ENCODE peak calls at places on chromosomes 12 and 14, in ten cellular contexts. One of them, this sample, is unnamed.

GRCh38 chr12:55818886-55819285 is 1.0 kb downstream of the ORMDL2 start:
- DNase-seq in neural progenitor cell: no peak
- DNase-seq in fibroblast of pulmonary artery: no peak
- DNase-seq in endothelial cell: no peak
- DNase-seq in AG10803: peak; percentile 68
- DNase-seq in A549: no peak
- DNase-seq in cardiac fibroblast: peak; percentile 23
- DNase-seq in bronchial epithelial cell: no peak
- DNase-seq in mesothelial cell of epicardium: no peak
- DNase-seq in nephron progenitor cell: no peak
- DNase-seq in this sample: no peak

GRCh38 chr12:3464561-3464960 is 26.4 kb upstream of the PRMT8 start:
- DNase-seq in neural progenitor cell: no peak
- DNase-seq in fibroblast of pulmonary artery: no peak
- DNase-seq in endothelial cell: no peak
- DNase-seq in AG10803: no peak
- DNase-seq in A549: no peak
- DNase-seq in cardiac fibroblast: no peak
- DNase-seq in bronchial epithelial cell: no peak
- DNase-seq in mesothelial cell of epicardium: no peak
- DNase-seq in nephron progenitor cell: no peak
- DNase-seq in this sample: no peak

GRCh38 chr14:72303930-72304329 is 371.7 kb downstream of the RGS6 start:
- DNase-seq in neural progenitor cell: no peak
- DNase-seq in fibroblast of pulmonary artery: no peak
- DNase-seq in endothelial cell: no peak
- DNase-seq in AG10803: no peak
- DNase-seq in A549: no peak
- DNase-seq in cardiac fibroblast: no peak
- DNase-seq in bronchial epithelial cell: no peak
- DNase-seq in mesothelial cell of epicardium: no peak
- DNase-seq in nephron progenitor cell: no peak
- DNase-seq in this sample: no peak

GRCh38 chr12:93254911-93255310 is 122.8 kb upstream of the NUDT4 start:
- DNase-seq in neural progenitor cell: no peak
- DNase-seq in fibroblast of pulmonary artery: no peak
- DNase-seq in endothelial cell: no peak
- DNase-seq in AG10803: no peak
- DNase-seq in A549: no peak
- DNase-seq in cardiac fibroblast: no peak
- DNase-seq in bronchial epithelial cell: no peak
- DNase-seq in mesothelial cell of epicardium: no peak
- DNase-seq in nephron progenitor cell: no peak
- DNase-seq in this sample: no peak

GRCh38 chr14:34356267-34356660 is 105.8 kb downstream of the SPTSSA start:
- DNase-seq in neural progenitor cell: no peak
- DNase-seq in fibroblast of pulmonary artery: peak; percentile 67
- DNase-seq in endothelial cell: no peak
- DNase-seq in AG10803: peak; percentile 56
- DNase-seq in A549: no peak
- DNase-seq in cardiac fibroblast: peak; percentile 31
- DNase-seq in bronchial epithelial cell: peak; percentile 35
- DNase-seq in mesothelial cell of epicardium: no peak
- DNase-seq in nephron progenitor cell: no peak
- DNase-seq in this sample: no peak

GRCh38 chr12:52741378-52742195 is 35.6 kb downstream of the KRT76 start:
- DNase-seq in neural progenitor cell: peak; percentile 91
- DNase-seq in fibroblast of pulmonary artery: peak; percentile 72
- DNase-seq in endothelial cell: peak; percentile 80
- DNase-seq in AG10803: peak; percentile 30
- DNase-seq in A549: peak; percentile 66
- DNase-seq in cardiac fibroblast: peak; percentile 57
- DNase-seq in bronchial epithelial cell: peak; percentile 55
- DNase-seq in mesothelial cell of epicardium: peak; percentile 88
- DNase-seq in nephron progenitor cell: peak; percentile 94
- DNase-seq in this sample: no peak

GRCh38 chr12:24078318-24078765 is 128.9 kb upstream of the SOX5 start:
- DNase-seq in neural progenitor cell: no peak
- DNase-seq in fibroblast of pulmonary artery: no peak
- DNase-seq in endothelial cell: no peak
- DNase-seq in AG10803: no peak
- DNase-seq in A549: no peak
- DNase-seq in cardiac fibroblast: peak; percentile 5
- DNase-seq in bronchial epithelial cell: peak; percentile 30
- DNase-seq in mesothelial cell of epicardium: no peak
- DNase-seq in nephron progenitor cell: no peak
- DNase-seq in this sample: no peak

GRCh38 chr14:80055226-80055625 is 156.1 kb downstream of the DIO2 start:
- DNase-seq in neural progenitor cell: no peak
- DNase-seq in fibroblast of pulmonary artery: peak; percentile 3
- DNase-seq in endothelial cell: no peak
- DNase-seq in AG10803: peak; percentile 8
- DNase-seq in A549: no peak
- DNase-seq in cardiac fibroblast: peak; percentile 19
- DNase-seq in bronchial epithelial cell: no peak
- DNase-seq in mesothelial cell of epicardium: no peak
- DNase-seq in nephron progenitor cell: no peak
- DNase-seq in this sample: no peak

GRCh38 chr12:79547044-79547734 is 143.6 kb downstream of the PAWR start:
- DNase-seq in neural progenitor cell: peak; percentile 84
- DNase-seq in fibroblast of pulmonary artery: peak; percentile 69
- DNase-seq in endothelial cell: peak; percentile 14
- DNase-seq in AG10803: peak; percentile 94
- DNase-seq in A549: peak; percentile 93
- DNase-seq in cardiac fibroblast: peak; percentile 92
- DNase-seq in bronchial epithelial cell: peak; percentile 98
- DNase-seq in mesothelial cell of epicardium: no peak
- DNase-seq in nephron progenitor cell: peak; percentile 16
- DNase-seq in this sample: no peak

GRCh38 chr12:93572712-93573551 is 457 bp downstream of the SOCS2 start:
- DNase-seq in neural progenitor cell: peak; percentile 53
- DNase-seq in fibroblast of pulmonary artery: peak; percentile 21
- DNase-seq in endothelial cell: peak; percentile 47
- DNase-seq in AG10803: peak; percentile 40
- DNase-seq in A549: no peak
- DNase-seq in cardiac fibroblast: peak; percentile 47
- DNase-seq in bronchial epithelial cell: no peak
- DNase-seq in mesothelial cell of epicardium: peak; percentile 67
- DNase-seq in nephron progenitor cell: peak; percentile 73
- DNase-seq in this sample: no peak

GRCh38 chr12:12224240-12224940 is 42.5 kb downstream of the LRP6 start:
- DNase-seq in neural progenitor cell: no peak
- DNase-seq in fibroblast of pulmonary artery: peak; percentile 31
- DNase-seq in endothelial cell: no peak
- DNase-seq in AG10803: peak; percentile 46
- DNase-seq in A549: no peak
- DNase-seq in cardiac fibroblast: peak; percentile 39
- DNase-seq in bronchial epithelial cell: no peak
- DNase-seq in mesothelial cell of epicardium: no peak
- DNase-seq in nephron progenitor cell: no peak
- DNase-seq in this sample: no peak

GRCh38 chr12:8698830-8699330 is 1.1 kb downstream of the RIMKLB start:
- DNase-seq in neural progenitor cell: no peak
- DNase-seq in fibroblast of pulmonary artery: peak; percentile 32
- DNase-seq in endothelial cell: no peak
- DNase-seq in AG10803: peak; percentile 13
- DNase-seq in A549: no peak
- DNase-seq in cardiac fibroblast: peak; percentile 45
- DNase-seq in bronchial epithelial cell: peak; percentile 65
- DNase-seq in mesothelial cell of epicardium: no peak
- DNase-seq in nephron progenitor cell: no peak
- DNase-seq in this sample: no peak

GRCh38 chr12:122135437-122136031 is 38.5 kb downstream of the IL31 start:
- DNase-seq in neural progenitor cell: no peak
- DNase-seq in fibroblast of pulmonary artery: no peak
- DNase-seq in endothelial cell: no peak
- DNase-seq in AG10803: no peak
- DNase-seq in A549: no peak
- DNase-seq in cardiac fibroblast: no peak
- DNase-seq in bronchial epithelial cell: no peak
- DNase-seq in mesothelial cell of epicardium: no peak
- DNase-seq in nephron progenitor cell: no peak
- DNase-seq in this sample: no peak

GRCh38 chr12:122138181-122138580 is 35.8 kb downstream of the IL31 start:
- DNase-seq in neural progenitor cell: no peak
- DNase-seq in fibroblast of pulmonary artery: no peak
- DNase-seq in endothelial cell: no peak
- DNase-seq in AG10803: no peak
- DNase-seq in A549: no peak
- DNase-seq in cardiac fibroblast: no peak
- DNase-seq in bronchial epithelial cell: no peak
- DNase-seq in mesothelial cell of epicardium: no peak
- DNase-seq in nephron progenitor cell: no peak
- DNase-seq in this sample: no peak

GRCh38 chr12:122138616-122139015 is 35.4 kb downstream of the IL31 start:
- DNase-seq in neural progenitor cell: no peak
- DNase-seq in fibroblast of pulmonary artery: no peak
- DNase-seq in endothelial cell: no peak
- DNase-seq in AG10803: no peak
- DNase-seq in A549: no peak
- DNase-seq in cardiac fibroblast: no peak
- DNase-seq in bronchial epithelial cell: no peak
- DNase-seq in mesothelial cell of epicardium: no peak
- DNase-seq in nephron progenitor cell: no peak
- DNase-seq in this sample: no peak

GRCh38 chr12:122137681-122138080 is 36.3 kb downstream of the IL31 start:
- DNase-seq in neural progenitor cell: peak; percentile 64
- DNase-seq in fibroblast of pulmonary artery: no peak
- DNase-seq in endothelial cell: no peak
- DNase-seq in AG10803: no peak
- DNase-seq in A549: no peak
- DNase-seq in cardiac fibroblast: no peak
- DNase-seq in bronchial epithelial cell: peak; percentile 44
- DNase-seq in mesothelial cell of epicardium: no peak
- DNase-seq in nephron progenitor cell: peak; percentile 32
- DNase-seq in this sample: no peak

DNA sequence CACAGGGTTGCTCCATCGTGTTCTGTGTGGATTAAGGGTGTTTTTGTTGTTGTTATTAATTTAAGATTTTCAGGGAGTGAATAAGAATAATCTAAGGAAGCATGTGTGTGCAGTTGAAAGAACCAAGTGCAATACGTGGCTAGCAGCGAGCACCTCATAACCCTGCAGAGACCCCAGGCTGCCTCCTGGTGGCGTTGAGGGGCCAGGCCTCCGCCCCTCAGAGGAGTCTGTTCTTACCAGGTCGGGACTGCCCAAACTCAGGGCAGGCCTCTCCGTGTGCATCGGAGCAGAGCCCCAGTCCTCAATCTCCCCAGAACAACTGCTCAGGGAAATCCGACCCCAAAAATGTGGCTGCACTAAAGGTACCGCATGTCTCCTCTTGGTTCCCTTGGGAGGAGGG is 36.8 kb downstream of the IL31 start:
- DNase-seq in neural progenitor cell: peak; percentile 79
- DNase-seq in fibroblast of pulmonary artery: no peak
- DNase-seq in endothelial cell: no peak
- DNase-seq in AG10803: no peak
- DNase-seq in A549: no peak
- DNase-seq in cardiac fibroblast: no peak
- DNase-seq in bronchial epithelial cell: no peak
- DNase-seq in mesothelial cell of epicardium: no peak
- DNase-seq in nephron progenitor cell: peak; percentile 48
- DNase-seq in this sample: no peak
- TF ChIP-seq CTCF in neural progenitor cell: peak; percentile 69
- TF ChIP-seq CTCF in fibroblast of pulmonary artery: peak; percentile 19
- TF ChIP-seq CTCF in endothelial cell: no peak
- TF ChIP-seq CTCF in AG10803: no peak
- TF ChIP-seq CTCF in A549: no peak
- TF ChIP-seq CTCF in cardiac fibroblast: peak; percentile 16
- TF ChIP-seq CTCF in bronchial epithelial cell: no peak
- TF ChIP-seq CTCF in mesothelial cell of epicardium: no peak
- TF ChIP-seq CTCF in nephron progenitor cell: peak; percentile 44
- TF ChIP-seq CTCF in this sample: no peak

DNA sequence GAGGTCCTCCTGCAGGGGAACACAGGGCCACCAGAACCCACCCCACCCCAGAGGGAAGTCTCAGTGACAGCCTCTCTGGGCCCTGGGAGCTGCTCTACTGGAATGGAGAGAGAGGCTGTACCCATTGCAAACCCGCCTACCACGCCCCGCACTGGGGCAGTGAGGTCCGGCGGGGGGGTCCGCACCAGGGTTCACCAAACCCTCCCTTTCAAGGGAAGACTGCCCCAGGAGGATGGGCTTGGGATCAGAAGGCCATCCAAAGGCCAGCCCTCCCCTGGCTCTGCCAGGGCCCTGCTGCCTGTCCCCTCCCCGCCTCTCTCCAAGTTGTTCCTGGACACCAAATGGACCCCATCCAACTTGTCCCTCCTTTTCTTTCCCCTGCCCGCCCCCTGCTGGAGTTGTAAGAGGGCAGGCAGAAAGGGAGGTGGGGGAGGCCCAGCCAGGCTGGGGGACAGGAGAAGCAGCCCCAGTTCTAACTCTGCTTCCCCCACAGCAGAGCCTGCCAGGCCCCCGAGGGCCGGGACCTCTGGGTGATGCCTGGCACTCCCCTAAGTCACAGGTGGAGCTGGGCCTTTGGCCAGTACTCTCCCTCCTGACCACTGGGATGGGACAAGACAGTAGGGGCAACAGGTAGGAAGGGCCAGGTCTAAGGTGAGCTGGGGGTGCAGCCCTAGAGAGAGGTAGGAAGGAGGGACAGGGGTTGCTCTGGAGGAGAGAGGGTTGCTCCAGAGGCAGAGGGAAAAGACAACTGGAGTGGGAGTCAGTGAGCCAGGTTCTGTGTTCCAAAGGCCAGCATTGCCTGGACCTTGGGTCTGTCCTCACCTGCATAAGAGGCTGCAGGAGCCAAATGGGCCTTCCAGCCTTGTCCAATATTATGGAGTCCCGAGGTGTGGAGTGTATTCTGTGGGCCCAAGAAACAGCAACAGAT is 3.2 kb upstream of the DIO3 start:
- DNase-seq in neural progenitor cell: peak; percentile 42
- DNase-seq in fibroblast of pulmonary artery: no peak
- DNase-seq in endothelial cell: no peak
- DNase-seq in AG10803: no peak
- DNase-seq in A549: peak; percentile 62
- DNase-seq in cardiac fibroblast: no peak
- DNase-seq in bronchial epithelial cell: no peak
- DNase-seq in mesothelial cell of epicardium: no peak
- DNase-seq in nephron progenitor cell: no peak
- DNase-seq in this sample: no peak
- TF ChIP-seq CTCF in neural progenitor cell: peak; percentile 28
- TF ChIP-seq CTCF in fibroblast of pulmonary artery: no peak
- TF ChIP-seq CTCF in endothelial cell: no peak
- TF ChIP-seq CTCF in AG10803: no peak
- TF ChIP-seq CTCF in A549: peak; percentile 21
- TF ChIP-seq CTCF in cardiac fibroblast: no peak
- TF ChIP-seq CTCF in bronchial epithelial cell: no peak
- TF ChIP-seq CTCF in mesothelial cell of epicardium: no peak
- TF ChIP-seq CTCF in nephron progenitor cell: no peak
- TF ChIP-seq CTCF in this sample: no peak

GRCh38 chr12:113837528-113838296 is 128.4 kb downstream of the RBM19 start:
- DNase-seq in neural progenitor cell: no peak
- DNase-seq in fibroblast of pulmonary artery: no peak
- DNase-seq in endothelial cell: no peak
- DNase-seq in AG10803: no peak
- DNase-seq in A549: no peak
- DNase-seq in cardiac fibroblast: no peak
- DNase-seq in bronchial epithelial cell: no peak
- DNase-seq in mesothelial cell of epicardium: no peak
- DNase-seq in nephron progenitor cell: no peak
- DNase-seq in this sample: no peak
- TF ChIP-seq CTCF in neural progenitor cell: peak; percentile 20
- TF ChIP-seq CTCF in fibroblast of pulmonary artery: peak; percentile 35
- TF ChIP-seq CTCF in endothelial cell: no peak
- TF ChIP-seq CTCF in AG10803: no peak
- TF ChIP-seq CTCF in A549: no peak
- TF ChIP-seq CTCF in cardiac fibroblast: peak; percentile 27
- TF ChIP-seq CTCF in bronchial epithelial cell: no peak
- TF ChIP-seq CTCF in mesothelial cell of epicardium: no peak
- TF ChIP-seq CTCF in nephron progenitor cell: peak; percentile 16
- TF ChIP-seq CTCF in this sample: no peak

GRCh38 chr12:117100251-117100650 is 1.0 kb upstream of the TESC start:
- DNase-seq in neural progenitor cell: peak; percentile 52
- DNase-seq in fibroblast of pulmonary artery: peak; percentile 25
- DNase-seq in endothelial cell: no peak
- DNase-seq in AG10803: no peak
- DNase-seq in A549: peak; percentile 63
- DNase-seq in cardiac fibroblast: peak; percentile 15
- DNase-seq in bronchial epithelial cell: no peak
- DNase-seq in mesothelial cell of epicardium: no peak
- DNase-seq in nephron progenitor cell: peak; percentile 32
- DNase-seq in this sample: no peak
- TF ChIP-seq CTCF in neural progenitor cell: peak; percentile 49
- TF ChIP-seq CTCF in fibroblast of pulmonary artery: peak; percentile 40
- TF ChIP-seq CTCF in endothelial cell: peak; percentile 50
- TF ChIP-seq CTCF in AG10803: peak; percentile 34
- TF ChIP-seq CTCF in A549: peak; percentile 41
- TF ChIP-seq CTCF in cardiac fibroblast: peak; percentile 37
- TF ChIP-seq CTCF in bronchial epithelial cell: no peak
- TF ChIP-seq CTCF in mesothelial cell of epicardium: no peak
- TF ChIP-seq CTCF in nephron progenitor cell: peak; percentile 34
- TF ChIP-seq CTCF in this sample: no peak